ENCODE peak calls at places on chromosomes 3 and 15, in six cellular contexts. Q, H, G, D, A and S are unnamed samples.

GRCh38 chr3:23294770-23295387 is 91.8 kb downstream of the UBE2E2 start:
- ATAC-seq in Q (no peak), H (peak; percentile 76), G (no peak), D (no peak), A (no peak), S (no peak)

GRCh38 chr15:69524296-69524695 is 71.7 kb downstream of the RPLP1 start:
- ATAC-seq in Q (no peak), H (no peak), G (no peak), D (no peak), A (no peak), S (no peak)

GRCh38 chr3:194686816-194687637 is 1.3 kb downstream of the FAM43A start:
- ATAC-seq in Q (no peak), H (peak; percentile 3), G (no peak), D (no peak), A (no peak), S (no peak)

GRCh38 chr3:141767062-141767461 is 3.9 kb downstream of the GRK7 start:
- ATAC-seq in Q (no peak), H (no peak), G (no peak), D (no peak), A (no peak), S (no peak)

GRCh38 chr3:34077796-34078195 is 279.4 kb downstream of the PDCD6IP start:
- ATAC-seq in Q (no peak), H (peak; percentile 92), G (no peak), D (no peak), A (no peak), S (no peak)

GRCh38 chr3:187398955-187399354 is 30.8 kb downstream of the RTP4 start:
- ATAC-seq in Q (no peak), H (no peak), G (no peak), D (no peak), A (no peak), S (no peak)

GRCh38 chr15:100060276-100060926 is 281.4 kb downstream of the ADAMTS17 start:
- ATAC-seq in Q (no peak), H (no peak), G (no peak), D (no peak), A (no peak), S (peak; percentile 40)

GRCh38 chr3:189680723-189681122 is 49.5 kb downstream of the TP63 start:
- ATAC-seq in Q (no peak), H (no peak), G (no peak), D (no peak), A (no peak), S (no peak)

GRCh38 chr3:141465221-141465620 is 21.6 kb upstream of the RASA2 start:
- ATAC-seq in Q (no peak), H (no peak), G (no peak), D (no peak), A (no peak), S (no peak)

GRCh38 chr3:162865466-162865865 is 1368.9 kb downstream of the OTOL1 start:
- ATAC-seq in Q (peak; percentile 62), H (peak; percentile 69), G (peak; percentile 55), D (no peak), A (no peak), S (no peak)

GRCh38 chr3:52121459-52121795 is 32.8 kb downstream of the POC1A start:
- ATAC-seq in Q (no peak), H (peak; percentile 77), G (no peak), D (no peak), A (no peak), S (no peak)

GRCh38 chr15:90609254-90610185 is 79.8 kb downstream of the CRTC3 start:
- ATAC-seq in Q (no peak), H (no peak), G (no peak), D (no peak), A (no peak), S (no peak)

GRCh38 chr3:51354172-51354571 is 30.9 kb upstream of the MANF start:
- ATAC-seq in Q (no peak), H (no peak), G (no peak), D (no peak), A (no peak), S (no peak)

GRCh38 chr3:38840987-38841386 is 25.0 kb upstream of the SCN10A start:
- ATAC-seq in Q (no peak), H (no peak), G (peak; percentile 49), D (no peak), A (peak; percentile 75), S (no peak)

GRCh38 chr3:119786409-119786808 is 4.5 kb downstream of the NR1I2 start:
- ATAC-seq in Q (no peak), H (no peak), G (no peak), D (no peak), A (no peak), S (no peak)

GRCh38 chr15:93056836-93057235 is 32.2 kb downstream of the RGMA start:
- ATAC-seq in Q (no peak), H (no peak), G (no peak), D (no peak), A (no peak), S (no peak)

GRCh38 chr15:41066516-41066915 is 49.6 kb downstream of the INO80 start:
- ATAC-seq in Q (no peak), H (no peak), G (no peak), D (no peak), A (no peak), S (no peak)

GRCh38 chr3:877001-877400 is 215.8 kb upstream of the CNTN6 start:
- ATAC-seq in Q (no peak), H (no peak), G (no peak), D (no peak), A (no peak), S (no peak)

GRCh38 chr3:124117486-124117885 is 125.6 kb upstream of the ROPN1 start:
- ATAC-seq in Q (no peak), H (no peak), G (no peak), D (no peak), A (no peak), S (no peak)

GRCh38 chr3:152302521-152303021 is 33.8 kb downstream of the MBNL1 start:
- ATAC-seq in Q (peak; percentile 53), H (peak; percentile 74), G (no peak), D (peak; percentile 70), A (peak; percentile 9), S (peak; percentile 74)

GRCh38 chr3:101966202-101966722 is 116.9 kb downstream of the NFKBIZ start:
- ATAC-seq in Q (no peak), H (no peak), G (no peak), D (no peak), A (no peak), S (no peak)

GRCh38 chr3:127822166-127822835 is at the start of gene MGLL:
- ATAC-seq in Q (no peak), H (peak; percentile 26), G (peak; percentile 41), D (peak; percentile 34), A (no peak), S (peak; percentile 29)

GRCh38 chr3:25252291-25252690 is 175.8 kb upstream of the RARB start:
- ATAC-seq in Q (no peak), H (no peak), G (no peak), D (no peak), A (no peak), S (no peak)

GRCh38 chr15:68316061-68316804 is 38.7 kb downstream of the FEM1B start:
- ATAC-seq in Q (peak; percentile 66), H (peak; percentile 35), G (peak; percentile 81), D (no peak), A (peak; percentile 83), S (no peak)

GRCh38 chr3:52606373-52607085 is 70.1 kb downstream of the UQCC5 start:
- ATAC-seq in Q (peak; percentile 31), H (no peak), G (peak; percentile 94), D (peak; percentile 71), A (peak; percentile 39), S (peak; percentile 41)

GRCh38 chr15:64009241-64009640 is 37.0 kb downstream of the DAPK2 start:
- ATAC-seq in Q (no peak), H (peak; percentile 6), G (no peak), D (no peak), A (no peak), S (no peak)

GRCh38 chr3:112650472-112650871 is 9.5 kb upstream of the CCDC80 start:
- ATAC-seq in Q (no peak), H (no peak), G (no peak), D (no peak), A (no peak), S (no peak)

DNA sequence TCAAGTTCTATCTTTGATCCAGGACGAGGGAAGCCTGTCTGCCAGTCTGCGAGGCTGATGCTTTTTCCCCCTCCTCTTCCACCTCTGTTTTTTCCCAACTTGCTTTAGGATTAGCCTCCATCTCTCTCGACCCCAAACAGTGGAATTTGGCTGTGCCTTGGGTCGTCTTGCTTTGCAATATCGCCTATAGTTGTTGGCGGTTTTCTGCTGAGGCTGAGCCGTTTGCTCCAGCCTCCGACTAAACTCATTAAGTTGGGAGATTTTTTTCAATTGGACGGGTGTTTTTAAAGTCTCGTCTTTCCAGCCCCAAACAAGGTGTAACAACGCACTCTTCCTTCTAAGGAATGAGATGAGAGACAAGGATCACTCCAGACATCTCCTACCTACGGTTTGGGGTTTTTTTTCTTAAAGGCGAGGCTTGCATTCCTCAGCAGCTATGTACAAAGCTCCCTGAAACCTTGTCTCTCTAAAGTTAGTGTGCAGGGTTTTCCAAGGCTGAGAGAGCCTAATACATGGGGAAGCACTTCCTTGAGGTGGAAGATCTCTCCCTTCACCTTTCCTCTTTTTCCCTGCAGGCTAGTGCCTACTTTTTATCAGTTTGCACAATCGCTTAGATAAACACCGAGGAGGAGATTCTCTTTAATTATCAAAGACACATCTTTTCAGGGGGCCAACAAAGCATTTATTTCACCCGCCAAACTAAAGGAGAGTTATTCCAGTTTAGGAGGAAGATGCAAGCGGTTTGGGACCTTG is 4.7 kb upstream of the NR2F2 start:
- ATAC-seq in Q (no peak), H (no peak), G (no peak), D (no peak), A (peak; percentile 1), S (no peak)
- TF ChIP-seq POLR2A in Q (no peak), H (no peak), G (no peak), D (no peak), A (no peak), S (no peak)

GRCh38 chr15:45522931-45523331 is 376 bp upstream of the SLC30A4 start:
- ATAC-seq in Q (no peak), H (no peak), G (peak; percentile 68), D (no peak), A (peak; percentile 42), S (peak; percentile 6)
- TF ChIP-seq POLR2AphosphoS5 in Q (no peak), H (no peak), G (no peak), D (no peak), A (no peak), S (no peak)

GRCh38 chr3:46642971-46643370 is 30.6 kb downstream of the FAM240A start:
- ATAC-seq in Q (no peak), H (no peak), G (no peak), D (no peak), A (peak; percentile 79), S (no peak)
- TF ChIP-seq POLR2A in Q (no peak), H (no peak), G (no peak), D (no peak), A (no peak), S (no peak)

GRCh38 chr3:126053949-126054569 is 29.9 kb downstream of the SLC41A3 start:
- ATAC-seq in Q (no peak), H (no peak), G (no peak), D (no peak), A (no peak), S (no peak)

GRCh38 chr3:126053513-126053912 is 30.4 kb downstream of the SLC41A3 start:
- ATAC-seq in Q (no peak), H (no peak), G (peak; percentile 36), D (no peak), A (no peak), S (no peak)

GRCh38 chr3:126056123-126056522 is 27.8 kb downstream of the SLC41A3 start:
- ATAC-seq in Q (no peak), H (no peak), G (no peak), D (no peak), A (no peak), S (no peak)

GRCh38 chr3:126056681-126057546 is 27.0 kb downstream of the SLC41A3 start:
- ATAC-seq in Q (peak; percentile 97), H (no peak), G (peak; percentile 39), D (no peak), A (peak; percentile 84), S (peak; percentile 27)

GRCh38 chr3:126054870-126055269 is 29.1 kb downstream of the SLC41A3 start:
- ATAC-seq in Q (no peak), H (no peak), G (no peak), D (no peak), A (no peak), S (no peak)
- TF ChIP-seq POLR2AphosphoS5 in Q (no peak), H (no peak), G (no peak), D (no peak), A (no peak), S (no peak)